ENCODE peak calls at places on chromosomes 11 and 22, in nine cellular contexts. I is uterus, S is neuronal stem cell, U is fibroblast of lung, X is adipocyte, H is ovary, Z is heart right ventricle, P is sigmoid colon, C is aorta. L is an unnamed sample.

GRCh38 chr11:47438721-47439120 is 10.2 kb downstream of the RAPSN start:
- DNase-seq in I (no peak), U (no peak), P (no peak), Z (no peak), H (no peak), C (no peak), S (no peak), X (no peak), L (no peak)

GRCh38 chr22:38882480-38882879 is 10.5 kb upstream of the CBX6 start:
- DNase-seq in X (peak; percentile 29), I (peak; percentile 53), S (no peak), Z (no peak), H (peak; percentile 58), U (peak; percentile 74), C (peak; percentile 89), P (no peak), L (peak; percentile 42)

GRCh38 chr11:93686812-93687211 is 25.3 kb downstream of the CEP295 start:
- DNase-seq in C (no peak), I (no peak), U (peak; percentile 1), H (no peak), P (no peak), X (peak; percentile 84), Z (no peak), S (no peak), L (no peak)

GRCh38 chr11:113324250-113324649 is 9.9 kb downstream of the TTC12 start:
- DNase-seq in X (no peak), C (no peak), P (no peak), H (no peak), I (no peak), U (no peak), S (no peak), Z (no peak), L (no peak)

GRCh38 chr11:69437001-69437875 is 44.2 kb upstream of the LINC01488 start:
- DNase-seq in U (no peak), C (peak; percentile 70), Z (no peak), X (no peak), P (peak; percentile 54), I (no peak), H (no peak), S (no peak), L (no peak)

GRCh38 chr11:125272092-125272491 is 107.5 kb downstream of the PKNOX2 start:
- DNase-seq in I (no peak), S (no peak), X (no peak), C (no peak), U (no peak), P (no peak), H (no peak), Z (no peak), L (no peak)

GRCh38 chr22:20552450-20552894 is 45.1 kb downstream of the MED15 start:
- DNase-seq in P (peak; percentile 96), H (peak; percentile 65), Z (peak; percentile 82), I (peak; percentile 82), C (peak; percentile 90), X (no peak), S (no peak), U (peak; percentile 57), L (peak; percentile 83)

GRCh38 chr11:125494987-125495725 is 909 bp downstream of the FEZ1 start:
- DNase-seq in Z (peak; percentile 12), H (peak; percentile 41), U (peak; percentile 45), I (peak; percentile 47), S (peak; percentile 53), P (peak; percentile 77), X (peak; percentile 75), C (peak; percentile 89), L (peak; percentile 43)

GRCh38 chr11:112087212-112087611 is 539 bp downstream of the SDHD start:
- DNase-seq in Z (no peak), S (no peak), H (no peak), C (no peak), P (no peak), U (no peak), X (peak; percentile 45), I (no peak), L (no peak)

GRCh38 chr22:47175761-47176359 is 413.4 kb downstream of the TBC1D22A start:
- DNase-seq in S (no peak), I (peak; percentile 12), C (peak; percentile 62), H (peak; percentile 15), X (no peak), Z (no peak), U (no peak), P (peak; percentile 64), L (no peak)

GRCh38 chr11:93652161-93652597 is 9.3 kb upstream of the CEP295 start:
- DNase-seq in Z (peak; percentile 30), U (peak; percentile 63), S (peak; percentile 41), C (no peak), X (peak; percentile 79), H (no peak), I (no peak), P (no peak), L (peak; percentile 20)

GRCh38 chr11:91133361-91133760 is 910.5 kb upstream of the CHORDC1 start:
- DNase-seq in P (no peak), I (no peak), H (no peak), C (no peak), Z (no peak), U (peak; percentile 14), X (peak; percentile 4), S (no peak), L (no peak)

GRCh38 chr11:63592975-63593395 is 21.2 kb downstream of the PLAAT3 start:
- DNase-seq in P (no peak), C (no peak), U (peak; percentile 23), Z (no peak), I (no peak), S (no peak), H (no peak), X (peak; percentile 43), L (peak; percentile 15)

GRCh38 chr22:33470456-33470855 is 412.3 kb upstream of the SYN3 start:
- DNase-seq in X (no peak), U (no peak), I (no peak), C (no peak), H (no peak), P (no peak), S (no peak), Z (no peak), L (no peak)

GRCh38 chr11:37905707-37906417 is 1307.8 kb upstream of the RAG2 start:
- DNase-seq in S (no peak), X (no peak), P (no peak), I (no peak), Z (no peak), C (no peak), H (no peak), U (no peak), L (peak; percentile 77)

GRCh38 chr11:110295086-110295485 is 1.3 kb downstream of the RDX start:
- DNase-seq in I (no peak), U (no peak), X (no peak), H (no peak), P (no peak), S (no peak), C (no peak), Z (no peak), L (no peak)

GRCh38 chr11:8934735-8935478 is 2.2 kb upstream of the C11orf16 start:
- DNase-seq in X (peak; percentile 70), C (no peak), S (no peak), U (peak; percentile 58), Z (no peak), I (no peak), P (no peak), H (no peak), L (no peak)

GRCh38 chr11:12667646-12668045 is 6.6 kb upstream of the TEAD1 start:
- DNase-seq in U (no peak), P (no peak), I (no peak), S (no peak), H (no peak), C (no peak), X (no peak), Z (no peak), L (no peak)

GRCh38 chr11:86070435-86071056 is 1.7 kb upstream of the PICALM start:
- DNase-seq in C (no peak), Z (no peak), I (no peak), S (no peak), X (peak; percentile 64), U (no peak), H (no peak), P (no peak), L (no peak)

GRCh38 chr11:17432041-17432440 is 43.6 kb upstream of the KCNJ11 start:
- DNase-seq in S (no peak), C (no peak), U (no peak), I (no peak), Z (no peak), H (no peak), X (no peak), P (no peak), L (no peak)

DNA sequence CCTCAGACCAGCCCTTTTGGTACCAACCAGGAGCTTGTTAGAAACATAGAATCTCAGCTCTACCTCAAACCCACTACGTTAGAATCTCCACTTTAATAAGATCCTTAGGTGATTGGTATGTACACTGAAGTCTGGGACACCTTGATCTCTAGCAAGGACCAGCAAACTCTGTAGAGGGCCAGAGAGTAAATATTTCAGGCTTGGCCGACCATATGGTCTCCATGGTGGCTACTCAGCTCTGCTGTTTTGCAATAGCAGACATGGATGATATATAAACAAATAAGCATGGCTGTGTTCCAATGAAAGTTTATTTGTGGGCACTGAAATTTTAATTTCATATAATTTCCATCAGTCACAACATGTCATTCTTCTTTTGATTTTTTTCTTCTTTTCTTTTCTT is 23.9 kb downstream of the UBASH3B start:
- DNase-seq in H (no peak), U (no peak), Z (no peak), P (no peak), X (no peak), S (no peak), C (no peak), I (no peak), L (no peak)
- H3K4me1 ChIP-seq in H (no peaks in the 10 kb centered on the region), U (peaks cover 17% of the 10 kb centered on the region), Z (no peaks in the 10 kb centered on the region), P (no peaks in the 10 kb centered on the region), X (peaks cover 12% of the 10 kb centered on the region), S (peaks cover 6% of the 10 kb centered on the region), C (no peaks in the 10 kb centered on the region), I (no peaks in the 10 kb centered on the region), L (no peaks in the 10 kb centered on the region)

GRCh38 chr11:1654388-1655167 is 25.0 kb downstream of the KRTAP5-5 start:
- DNase-seq in X (no peak), U (no peak), C (no peak), Z (no peak), H (no peak), I (peak; percentile 10), P (no peak), S (no peak), L (peak; percentile 12)
- H3K4me1 ChIP-seq in X (no peaks in the 10 kb centered on the region), U (no peaks in the 10 kb centered on the region), C (no peaks in the 10 kb centered on the region), Z (no peaks in the 10 kb centered on the region), H (no peaks in the 10 kb centered on the region), I (no peaks in the 10 kb centered on the region), P (no peaks in the 10 kb centered on the region), S (no peaks in the 10 kb centered on the region), L (no peaks in the 10 kb centered on the region)

DNA sequence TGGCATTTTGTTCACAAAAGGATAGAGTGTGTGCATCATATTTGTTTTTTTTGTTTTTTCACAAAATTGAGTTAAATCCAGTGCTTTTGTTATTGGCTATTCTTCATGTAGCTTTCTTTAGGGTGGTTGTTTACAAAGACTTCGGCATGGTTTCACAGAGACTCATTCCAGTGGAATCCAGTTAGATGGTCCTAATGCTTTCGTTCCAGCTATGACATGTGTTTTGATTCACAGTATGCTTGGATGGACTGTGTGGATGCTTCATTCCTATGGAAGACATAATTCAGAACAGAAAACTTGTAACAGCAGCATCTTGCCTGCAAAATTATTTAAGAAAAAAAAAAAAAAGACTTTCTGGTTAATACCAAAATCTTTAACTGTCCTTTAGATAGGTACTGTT is 97.9 kb downstream of the PDHX start:
- DNase-seq in P (no peak), X (peak; percentile 88), C (no peak), Z (no peak), S (no peak), I (no peak), H (no peak), U (peak; percentile 86), L (no peak)
- H3K4me1 ChIP-seq in P (no peaks in the 10 kb centered on the region), X (peaks cover 32% of the 10 kb centered on the region), C (no peaks in the 10 kb centered on the region), Z (no peaks in the 10 kb centered on the region), S (no peaks in the 10 kb centered on the region), I (no peaks in the 10 kb centered on the region), H (no peaks in the 10 kb centered on the region), U (peaks cover 6% of the 10 kb centered on the region), L (no peaks in the 10 kb centered on the region)

GRCh38 chr11:67284811-67285540 is 4.1 kb upstream of the ANKRD13D start:
- DNase-seq in I (no peak), P (peak; percentile 66), X (no peak), H (no peak), C (peak; percentile 77), Z (no peak), S (no peak), U (no peak), L (no peak)
- H3K4me1 ChIP-seq in I (peaks cover 10% of the 10 kb centered on the region), P (no peaks in the 10 kb centered on the region), X (peaks cover 14% of the 10 kb centered on the region), H (peaks cover 7% of the 10 kb centered on the region), C (no peaks in the 10 kb centered on the region), Z (peaks cover 10% of the 10 kb centered on the region), S (peaks cover 13% of the 10 kb centered on the region), U (peaks cover 7% of the 10 kb centered on the region), L (peaks cover 17% of the 10 kb centered on the region)